ENCODE peak calls at places on chromosomes 6 and 20, in four cellular contexts. K is skeletal muscle cell, M is M059J, J is EH. Q is an unnamed sample.

GRCh38 chr20:7841291-7841966 is 98.8 kb downstream of the HAO1 start:
- DNase-seq in K (peak; percentile 52), M (peak; percentile 81), J (peak; percentile 51), Q (no peak)

GRCh38 chr6:88984152-88984551 is 20.7 kb upstream of the RNGTT start:
- DNase-seq in K (no peak), M (no peak), J (no peak), Q (no peak)

GRCh38 chr6:142861711-142862110 is 83.3 kb downstream of the HIVEP2 start:
- DNase-seq in K (no peak), M (no peak), J (no peak), Q (no peak)

GRCh38 chr20:63908008-63908682 is 13.2 kb downstream of the DNAJC5 start:
- DNase-seq in K (no peak), M (peak; percentile 22), J (no peak), Q (no peak)

GRCh38 chr20:37393863-37394542 is 48.1 kb downstream of the SRC start:
- DNase-seq in K (no peak), M (no peak), J (no peak), Q (no peak)

GRCh38 chr20:45629496-45630100 is at the start of gene WFDC10A:
- DNase-seq in K (peak; percentile 5), M (peak; percentile 62), J (peak; percentile 46), Q (peak; percentile 27)

GRCh38 chr6:11413728-11414127 is 123.8 kb upstream of the TMEM170B start:
- DNase-seq in K (no peak), M (peak; percentile 96), J (peak; percentile 78), Q (no peak)

GRCh38 chr6:47145212-47145611 is 103.1 kb upstream of the ADGRF1 start:
- DNase-seq in K (no peak), M (no peak), J (peak; percentile 35), Q (no peak)

GRCh38 chr6:139763468-139764214 is 389.2 kb upstream of the CITED2 start:
- DNase-seq in K (no peak), M (peak; percentile 79), J (peak; percentile 78), Q (no peak)

GRCh38 chr6:21227486-21227885 is 366.1 kb upstream of the SOX4 start:
- DNase-seq in K (no peak), M (peak; percentile 81), J (peak; percentile 27), Q (no peak)

GRCh38 chr6:106134906-106135634 is 48.9 kb downstream of the PRDM1 start:
- DNase-seq in K (no peak), M (peak; percentile 97), J (peak; percentile 82), Q (no peak)

GRCh38 chr6:3473773-3474172 is 16.9 kb upstream of the SLC22A23 start:
- DNase-seq in K (no peak), M (no peak), J (no peak), Q (no peak)

GRCh38 chr6:108687921-108688320 is 127.2 kb downstream of the FOXO3 start:
- DNase-seq in K (no peak), M (no peak), J (no peak), Q (no peak)

GRCh38 chr20:10218536-10219451 is at the start of gene SNAP25:
- DNase-seq in K (peak; percentile 60), M (peak; percentile 96), J (peak; percentile 62), Q (peak; percentile 70)

GRCh38 chr6:7145269-7146078 is 37.7 kb downstream of the RREB1 start:
- DNase-seq in K (no peak), M (no peak), J (no peak), Q (no peak)

GRCh38 chr6:87929843-87930288 is 117.8 kb upstream of the SPACA1 start:
- DNase-seq in K (peak; percentile 48), M (peak; percentile 71), J (peak; percentile 83), Q (peak; percentile 79)

GRCh38 chr6:33788694-33789549 is at the start of gene LEMD2:
- DNase-seq in K (peak; percentile 84), M (peak; percentile 94), J (peak; percentile 93), Q (peak; percentile 89)

GRCh38 chr6:150876598-150876997 is 11.1 kb downstream of the MTHFD1L start:
- DNase-seq in K (peak; percentile 45), M (no peak), J (no peak), Q (no peak)

GRCh38 chr20:31551581-31552081 is 37.4 kb downstream of the HM13 start:
- DNase-seq in K (no peak), M (peak; percentile 42), J (no peak), Q (no peak)

GRCh38 chr6:140542858-140543257 is 1168.4 kb upstream of the CITED2 start:
- DNase-seq in K (no peak), M (no peak), J (no peak), Q (no peak)

GRCh38 chr6:127118505-127119360 is at the start of gene RSPO3:
- DNase-seq in K (no peak), M (peak; percentile 62), J (peak; percentile 27), Q (no peak)

GRCh38 chr6:3628143-3628840 is 123.2 kb downstream of the PXDC1 start:
- DNase-seq in K (no peak), M (peak; percentile 27), J (peak; percentile 35), Q (no peak)

GRCh38 chr6:13795041-13795748 is 19.2 kb downstream of the MCUR1 start:
- DNase-seq in K (peak; percentile 45), M (peak; percentile 93), J (peak; percentile 84), Q (peak; percentile 73)

GRCh38 chr6:122696079-122696478 is 83.4 kb upstream of the FABP7 start:
- DNase-seq in K (peak; percentile 87), M (peak; percentile 78), J (peak; percentile 85), Q (no peak)

GRCh38 chr20:35360033-35360432 is 51.7 kb downstream of the UQCC1 start:
- DNase-seq in K (no peak), M (peak; percentile 34), J (peak; percentile 18), Q (no peak)

Q was measured in fibroblast of the conjunctiva.